ENCODE peak calls at places on chromosomes 12 and 14, in four cellular contexts. C, X, H and T are unnamed samples.

GRCh38 chr12:132163911-132164288 is 19.6 kb downstream of the NOC4L start:
- DNase-seq in H (no peak), X (no peak), C (peak; percentile 53), T (no peak)

GRCh38 chr14:50311337-50311973 is 574 bp downstream of the L2HGDH start:
- DNase-seq in H (peak; percentile 5), C (no peak), X (peak; percentile 29), T (no peak)

GRCh38 chr14:39025810-39026627 is 77.0 kb downstream of the SEC23A start:
- DNase-seq in X (no peak), C (no peak), H (peak; percentile 87), T (no peak)

GRCh38 chr14:74610866-74611671 is 968 bp downstream of the LTBP2 start:
- DNase-seq in C (no peak), H (no peak), X (no peak), T (no peak)

GRCh38 chr12:2214411-2214810 is 161.6 kb downstream of the CACNA1C start:
- DNase-seq in C (no peak), H (no peak), X (no peak), T (no peak)

GRCh38 chr12:63915105-63915830 is 70.8 kb downstream of the SRGAP1 start:
- DNase-seq in H (no peak), C (peak; percentile 85), X (no peak), T (no peak)

GRCh38 chr12:78674311-78675085 is 190.1 kb upstream of the SYT1 start:
- DNase-seq in X (no peak), H (no peak), C (no peak), T (no peak)

GRCh38 chr12:96195845-96196451 is 1.8 kb downstream of the ELK3 start:
- DNase-seq in X (peak; percentile 51), H (no peak), C (peak; percentile 35), T (no peak)

GRCh38 chr14:64790478-64790877 is 86.3 kb downstream of the PLEKHG3 start:
- DNase-seq in H (no peak), X (no peak), C (no peak), T (no peak)

GRCh38 chr12:46914336-46914735 is 88.5 kb upstream of the SLC38A4 start:
- DNase-seq in C (no peak), X (no peak), H (no peak), T (no peak)

GRCh38 chr12:29807125-29807524 is 23.4 kb upstream of the TMTC1 start:
- DNase-seq in H (peak; percentile 51), C (no peak), X (no peak), T (no peak)

GRCh38 chr12:31588976-31589375 is 2.0 kb downstream of the DENND5B start:
- DNase-seq in H (no peak), X (no peak), C (no peak), T (no peak)

GRCh38 chr12:73465106-73465505 is 1072.5 kb upstream of the ATXN7L3B start:
- DNase-seq in H (no peak), C (no peak), X (no peak), T (peak; percentile 43)

GRCh38 chr12:108175310-108175709 is 46.2 kb downstream of the WSCD2 start:
- DNase-seq in C (no peak), H (no peak), X (no peak), T (no peak)

GRCh38 chr14:104276435-104276834 is 138.0 kb downstream of the KIF26A start:
- DNase-seq in H (no peak), C (no peak), X (no peak), T (no peak)

GRCh38 chr12:24034160-24034559 is 84.7 kb upstream of the SOX5 start:
- DNase-seq in X (no peak), H (no peak), C (no peak), T (no peak)

GRCh38 chr12:118190266-118190665 is 54.3 kb downstream of the PEBP1 start:
- DNase-seq in X (no peak), C (no peak), H (no peak), T (no peak)

GRCh38 chr12:15627995-15628945 is 160.9 kb downstream of the EPS8 start:
- DNase-seq in C (peak; percentile 30), X (no peak), H (peak; percentile 9), T (no peak)

GRCh38 chr14:100339757-100340453 is 16.8 kb downstream of the SLC25A47 start:
- DNase-seq in C (no peak), H (no peak), X (no peak), T (no peak)

GRCh38 chr12:38258411-38258810 is 58.2 kb upstream of the ALG10B start:
- DNase-seq in H (no peak), C (no peak), X (no peak), T (no peak)

GRCh38 chr12:91801048-91801447 is 344.6 kb downstream of the BTG1 start:
- DNase-seq in H (no peak), C (peak; percentile 7), X (no peak), T (no peak)

GRCh38 chr12:103373088-103373523 is 122.7 kb downstream of the C12orf42 start:
- DNase-seq in C (no peak), X (no peak), H (no peak), T (no peak)

GRCh38 chr12:12466157-12466556 is 96.5 kb downstream of the DUSP16 start:
- DNase-seq in H (no peak), X (no peak), C (no peak), T (no peak)

GRCh38 chr14:53338192-53338591 is 185.1 kb upstream of the DDHD1 start:
- DNase-seq in H (no peak), C (no peak), X (no peak), T (no peak)
- TF ChIP-seq PHF8 in H (no peak), C (no peak), X (no peak), T (no peak)

GRCh38 chr12:114391088-114391487 is 14.9 kb downstream of the TBX5 start:
- DNase-seq in C (no peak), H (no peak), X (no peak), T (no peak)
- TF ChIP-seq PHF8 in C (no peak), H (no peak), X (no peak), T (no peak)

DNA sequence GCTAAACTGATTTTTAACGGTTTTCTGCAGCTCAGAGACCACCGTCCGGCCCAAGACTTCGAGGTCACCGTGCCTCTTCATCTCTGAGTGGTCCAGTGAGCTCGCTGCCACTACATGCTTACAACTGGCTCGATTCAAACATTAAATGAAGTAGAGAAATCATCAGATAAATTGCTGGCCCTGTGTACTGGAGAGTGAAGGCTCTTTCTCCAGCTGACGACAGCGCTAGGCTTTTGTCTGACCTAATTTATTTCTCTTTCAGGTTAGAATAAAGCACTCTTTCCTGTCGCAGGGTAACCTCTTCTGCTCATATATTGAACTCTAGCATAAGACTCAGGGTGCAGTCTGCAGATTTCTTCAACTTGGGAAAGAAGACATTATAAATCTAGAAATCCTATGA is 6.4 kb downstream of the BCL11B start:
- DNase-seq in C (no peak), H (no peak), X (no peak), T (no peak)
- TF ChIP-seq PHF8 in C (no peak), H (no peak), X (no peak), T (no peak)

GRCh38 chr14:69355955-69356321 is 42.2 kb downstream of the ERH start:
- DNase-seq in C (no peak), H (no peak), X (no peak), T (no peak)
- TF ChIP-seq PHF8 in C (no peak), H (no peak), X (no peak), T (no peak)

GRCh38 chr12:104378427-104378826 is 74.9 kb downstream of the EID3 start:
- DNase-seq in H (no peak), C (no peak), X (no peak), T (no peak)

GRCh38 chr12:104377507-104377812 is 73.9 kb downstream of the EID3 start:
- DNase-seq in X (no peak), H (no peak), C (no peak), T (no peak)

GRCh38 chr12:104384141-104384880 is 72.4 kb upstream of the CHST11 start:
- DNase-seq in C (no peak), H (no peak), X (peak; percentile 23), T (no peak)

GRCh38 chr12:104385510-104385909 is 71.2 kb upstream of the CHST11 start:
- DNase-seq in C (no peak), X (no peak), H (no peak), T (no peak)

GRCh38 chr12:104381721-104382480 is 74.8 kb upstream of the CHST11 start:
- DNase-seq in H (peak; percentile 48), X (peak; percentile 89), C (peak; percentile 86), T (peak; percentile 93)
- TF ChIP-seq PHF8 in H (no peak), X (no peak), C (no peak), T (no peak)

GRCh38 chr12:57628280-57629191 is 4.5 kb downstream of the B4GALNT1 start:
- DNase-seq in C (no peak), H (no peak), X (no peak), T (peak; percentile 48)
- TF ChIP-seq PHF8 in C (no peak), H (no peak), X (no peak), T (no peak)